ENCODE peak calls at places on chromosomes 13 and 19, in ten cellular contexts. A, B, X, L, W, F, K, Q, M and D are unnamed samples.

GRCh38 chr19:43132696-43133095 is 50.2 kb upstream of the PSG2 start:
- DNase-seq in A (no peak), B (no peak), X (no peak), L (no peak), W (no peak), F (no peak), K (no peak), Q (no peak), M (no peak), D (no peak)

GRCh38 chr19:29771708-29772415 is 39.9 kb upstream of the CCNE1 start:
- DNase-seq in A (peak), B (peak), X (peak), L (peak), W (no peak), F (peak), K (peak), Q (no peak), M (peak), D (peak)

GRCh38 chr13:21670883-21671792 is at the start of gene FGF9:
- DNase-seq in A (peak), B (peak), X (peak), L (peak), W (peak), F (peak), K (peak), Q (no peak), M (no peak), D (peak)

GRCh38 chr19:14361824-14362223 is 19.4 kb upstream of the ADGRE5 start:
- DNase-seq in A (no peak), B (no peak), X (no peak), L (peak), W (no peak), F (no peak), K (no peak), Q (no peak), M (no peak), D (peak)

GRCh38 chr13:112448621-112449544 is 72.7 kb downstream of the SPACA7 start:
- DNase-seq in A (no peak), B (no peak), X (no peak), L (no peak), W (peak), F (peak), K (no peak), Q (no peak), M (no peak), D (no peak)

GRCh38 chr13:93226623-93227279 is at the start of gene GPC6:
- DNase-seq in A (no peak), B (peak), X (no peak), L (peak), W (no peak), F (no peak), K (peak), Q (no peak), M (no peak), D (no peak)

GRCh38 chr19:1057185-1057857 is 9.6 kb upstream of the ARHGAP45 start:
- DNase-seq in A (no peak), B (peak), X (no peak), L (peak), W (no peak), F (no peak), K (no peak), Q (no peak), M (no peak), D (peak)

GRCh38 chr19:30425885-30426838 is 54.0 kb downstream of the ZNF536 start:
- DNase-seq in A (no peak), B (no peak), X (no peak), L (no peak), W (no peak), F (no peak), K (no peak), Q (no peak), M (no peak), D (no peak)

GRCh38 chr13:32427852-32428580 is at the start of gene N4BP2L1:
- DNase-seq in A (peak), B (peak), X (no peak), L (peak), W (peak), F (no peak), K (peak), Q (no peak), M (no peak), D (peak)

GRCh38 chr19:35519291-35519690 is 5.8 kb upstream of the DMKN start:
- DNase-seq in A (no peak), B (no peak), X (no peak), L (peak), W (no peak), F (no peak), K (no peak), Q (no peak), M (no peak), D (no peak)

GRCh38 chr19:13100031-13100588 is 2.5 kb downstream of the LYL1 start:
- DNase-seq in A (no peak), B (no peak), X (no peak), L (peak), W (no peak), F (no peak), K (no peak), Q (no peak), M (no peak), D (peak)

GRCh38 chr13:43831088-43831487 is 44.3 kb upstream of the ENOX1 start:
- DNase-seq in A (no peak), B (peak), X (no peak), L (no peak), W (no peak), F (no peak), K (no peak), Q (no peak), M (no peak), D (no peak)

GRCh38 chr19:39671739-39672363 is 16.1 kb downstream of the LGALS16 start:
- DNase-seq in A (no peak), B (peak), X (no peak), L (peak), W (no peak), F (no peak), K (peak), Q (no peak), M (peak), D (peak)

GRCh38 chr13:30689752-30690151 is 45.6 kb upstream of the ALOX5AP start:
- DNase-seq in A (no peak), B (no peak), X (no peak), L (no peak), W (no peak), F (peak), K (no peak), Q (no peak), M (no peak), D (no peak)

GRCh38 chr13:114148521-114148855 is 16.1 kb upstream of the RASA3 start:
- DNase-seq in A (no peak), B (no peak), X (no peak), L (no peak), W (no peak), F (no peak), K (no peak), Q (no peak), M (no peak), D (peak)

GRCh38 chr13:110319774-110320509 is 12.9 kb downstream of the COL4A2 start:
- DNase-seq in A (no peak), B (peak), X (no peak), L (peak), W (no peak), F (no peak), K (no peak), Q (peak), M (no peak), D (no peak)
- H3K4me3 ChIP-seq in A (no peak), B (no peak), X (no peak), L (peak), W (no peak), F (no peak), K (no peak), Q (no peak), M (no peak), D (no peak)

DNA sequence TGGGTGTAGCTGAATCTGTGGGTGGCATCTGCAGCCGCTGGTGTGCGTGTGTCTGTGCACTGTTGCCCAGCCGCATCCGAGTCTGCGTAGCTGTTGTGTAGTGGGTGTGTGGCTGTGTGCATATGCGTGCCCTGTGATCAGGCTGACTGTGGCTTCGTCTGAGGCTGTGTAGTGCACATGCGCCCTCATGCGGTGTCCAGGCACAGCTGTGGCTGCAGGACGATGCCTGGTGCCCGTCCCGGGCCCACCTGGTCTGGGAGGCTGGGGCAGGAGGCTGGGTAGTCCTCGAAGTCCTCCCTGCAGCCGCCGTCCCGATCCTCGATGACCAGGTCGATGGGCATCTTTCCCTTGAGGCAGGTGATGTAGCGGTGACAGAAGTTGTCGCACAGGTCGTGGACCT is 4.9 kb downstream of the MEIS3 start:
- DNase-seq in A (no peak), B (no peak), X (no peak), L (peak), W (no peak), F (no peak), K (no peak), Q (no peak), M (no peak), D (peak)
- TF ChIP-seq CTCF in A (no peak), B (peak), X (peak), L (peak), W (no peak), F (no peak), K (no peak), Q (no peak), M (peak), D (peak)

GRCh38 chr19:51354103-51354741 is 12.0 kb downstream of the ETFB start:
- DNase-seq in A (no peak), B (no peak), X (no peak), L (no peak), W (no peak), F (no peak), K (no peak), Q (no peak), M (no peak), D (no peak)
- H3K4me3 ChIP-seq in A (no peak), B (no peak), X (no peak), L (no peak), W (no peak), F (no peak), K (no peak), Q (no peak), M (no peak), D (no peak)

DNA sequence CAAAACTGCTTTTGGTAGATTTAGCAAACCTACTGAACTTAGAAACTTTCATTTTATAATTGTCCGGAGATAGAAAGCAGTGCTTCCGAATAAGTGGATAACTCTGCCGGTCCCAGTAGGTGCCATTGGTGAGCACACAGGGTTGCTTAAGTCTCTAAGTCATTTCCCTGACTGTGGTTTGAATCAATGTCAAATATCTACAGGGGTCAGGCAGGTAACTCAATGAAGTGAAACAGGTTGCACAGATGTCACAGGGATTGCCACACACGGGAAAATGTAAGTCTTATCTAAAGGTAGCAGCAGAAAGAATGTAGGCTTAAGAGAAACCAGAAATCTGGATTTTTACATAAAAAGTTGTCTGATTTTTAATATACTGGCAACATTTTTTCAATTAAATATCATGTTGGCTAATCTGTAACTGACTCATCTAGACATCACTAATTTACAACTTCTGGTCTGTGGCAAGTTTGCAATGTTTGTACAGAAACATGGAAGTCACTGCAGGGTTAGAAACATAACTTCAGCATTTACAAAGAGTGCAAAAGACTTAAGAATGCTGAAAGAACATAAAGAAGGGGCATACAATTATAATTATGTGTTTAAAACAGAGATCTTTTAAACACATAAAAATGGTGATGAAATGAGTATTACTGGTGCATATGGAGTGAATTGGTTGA is 14.3 kb upstream of the LRRC63 start:
- DNase-seq in A (no peak), B (no peak), X (no peak), L (no peak), W (no peak), F (no peak), K (no peak), Q (no peak), M (no peak), D (no peak)
- TF ChIP-seq CTCF in A (no peak), B (no peak), X (no peak), L (no peak), W (no peak), F (no peak), K (no peak), Q (no peak), M (no peak), D (no peak)

GRCh38 chr13:48318014-48318713 is 14.6 kb downstream of the RB1 start:
- DNase-seq in A (peak), B (no peak), X (no peak), L (no peak), W (no peak), F (peak), K (no peak), Q (no peak), M (no peak), D (no peak)
- H3K4me3 ChIP-seq in A (no peak), B (no peak), X (no peak), L (no peak), W (peak), F (peak), K (peak), Q (no peak), M (no peak), D (no peak)

GRCh38 chr13:40777957-40778235 is 6.9 kb upstream of the MRPS31 start:
- DNase-seq in A (no peak), B (no peak), X (no peak), L (no peak), W (no peak), F (no peak), K (no peak), Q (no peak), M (no peak), D (no peak)

GRCh38 chr13:40779796-40780285 is 8.9 kb upstream of the MRPS31 start:
- DNase-seq in A (no peak), B (no peak), X (no peak), L (no peak), W (no peak), F (no peak), K (no peak), Q (no peak), M (no peak), D (no peak)

GRCh38 chr13:40781717-40782116 is 7.7 kb upstream of the SLC25A15 start:
- DNase-seq in A (no peak), B (no peak), X (no peak), L (no peak), W (no peak), F (no peak), K (no peak), Q (no peak), M (no peak), D (no peak)

GRCh38 chr13:40779049-40779448 is 8.1 kb upstream of the MRPS31 start:
- DNase-seq in A (no peak), B (no peak), X (no peak), L (no peak), W (no peak), F (no peak), K (no peak), Q (no peak), M (no peak), D (no peak)

DNA sequence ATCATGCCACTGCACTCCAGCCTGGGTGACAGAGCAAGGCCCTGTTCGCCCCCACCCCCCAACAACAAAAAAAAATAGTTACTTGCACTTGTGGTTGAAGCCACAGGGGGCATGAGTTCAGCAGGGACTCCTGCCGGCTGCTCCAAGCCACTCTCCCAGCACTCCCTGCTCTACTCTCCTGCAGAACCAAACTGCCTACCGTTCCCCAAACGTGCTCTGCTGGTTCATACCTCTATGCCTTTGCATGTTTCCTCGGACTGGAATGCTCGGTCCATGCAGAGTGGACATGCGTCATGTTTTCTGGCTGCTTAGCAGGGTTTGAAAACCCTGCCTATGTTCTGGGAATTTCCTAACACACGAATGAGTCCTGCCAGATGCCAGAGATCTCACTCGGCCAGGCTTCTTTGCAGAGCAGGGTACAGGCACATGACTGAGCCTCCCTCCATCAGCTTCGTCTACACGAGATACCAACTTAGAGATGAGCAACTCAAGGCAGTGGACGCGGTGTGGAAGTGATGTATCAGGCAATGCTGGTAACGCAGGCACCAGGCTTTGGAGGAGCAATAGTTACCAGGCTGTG is 8.5 kb upstream of the SLC25A15 start:
- DNase-seq in A (no peak), B (peak), X (no peak), L (peak), W (no peak), F (no peak), K (no peak), Q (no peak), M (no peak), D (no peak)
- TF ChIP-seq CTCF in A (no peak), B (no peak), X (peak), L (no peak), W (no peak), F (no peak), K (no peak), Q (peak), M (no peak), D (no peak)

GRCh38 chr19:17616961-17617806 is 61.7 kb downstream of the COLGALT1 start:
- DNase-seq in A (no peak), B (no peak), X (no peak), L (peak), W (no peak), F (no peak), K (peak), Q (no peak), M (peak), D (peak)

GRCh38 chr19:17617807-17618192 is 62.4 kb downstream of the COLGALT1 start:
- DNase-seq in A (no peak), B (no peak), X (no peak), L (no peak), W (no peak), F (no peak), K (no peak), Q (no peak), M (no peak), D (no peak)

GRCh38 chr19:17616686-17616960 is 61.2 kb downstream of the COLGALT1 start:
- DNase-seq in A (no peak), B (no peak), X (no peak), L (no peak), W (no peak), F (no peak), K (no peak), Q (no peak), M (no peak), D (no peak)

GRCh38 chr19:17614476-17614875 is 59.0 kb downstream of the COLGALT1 start:
- DNase-seq in A (no peak), B (no peak), X (no peak), L (no peak), W (no peak), F (no peak), K (no peak), Q (no peak), M (no peak), D (no peak)

GRCh38 chr19:17615889-17616685 is 60.6 kb downstream of the COLGALT1 start:
- DNase-seq in A (no peak), B (no peak), X (no peak), L (no peak), W (no peak), F (no peak), K (no peak), Q (no peak), M (no peak), D (no peak)
- H3K4me3 ChIP-seq in A (no peak), B (no peak), X (no peak), L (no peak), W (peak), F (no peak), K (no peak), Q (no peak), M (peak), D (no peak)